ENCODE peak calls at places on chromosomes 5 and 9, in four cellular contexts. G, M, Y and Z are unnamed samples.

GRCh38 chr9:95626885-95627558 is 110.3 kb upstream of the PTCH1 start:
- DNase-seq in G (no peak), M (no peak), Y (peak; percentile 20), Z (no peak)

GRCh38 chr9:126613656-126614055 is at the start of gene LMX1B:
- DNase-seq in G (no peak), M (no peak), Y (peak; percentile 49), Z (no peak)

GRCh38 chr5:135535820-135536801 is at the start of gene NEUROG1:
- DNase-seq in G (no peak), M (no peak), Y (no peak), Z (no peak)

GRCh38 chr9:112761912-112762651 is 11.5 kb downstream of the SNX30 start:
- DNase-seq in G (no peak), M (no peak), Y (peak; percentile 78), Z (no peak)

GRCh38 chr5:163473613-163474243 is 13.3 kb downstream of the HMMR start:
- DNase-seq in G (peak; percentile 48), M (peak; percentile 21), Y (no peak), Z (peak; percentile 42)

GRCh38 chr9:120985759-120986353 is 59.3 kb upstream of the TRAF1 start:
- DNase-seq in G (peak; percentile 75), M (peak; percentile 76), Y (peak; percentile 76), Z (peak; percentile 42)

GRCh38 chr5:134114886-134115805 is 665 bp downstream of the TCF7 start:
- DNase-seq in G (no peak), M (peak; percentile 20), Y (peak; percentile 35), Z (peak; percentile 9)

GRCh38 chr9:72407047-72407446 is 42.0 kb upstream of the ZFAND5 start:
- DNase-seq in G (no peak), M (no peak), Y (no peak), Z (no peak)

GRCh38 chr9:17660158-17660557 is 81.3 kb downstream of the SH3GL2 start:
- DNase-seq in G (no peak), M (no peak), Y (no peak), Z (no peak)
- TF ChIP-seq EZH2phosphoT487 in G (no peak), M (no peak), Y (no peak), Z (no peak)

GRCh38 chr5:66122379-66123034 is 21.6 kb upstream of the SREK1 start:
- DNase-seq in G (peak; percentile 48), M (no peak), Y (peak; percentile 54), Z (no peak)
- TF ChIP-seq EZH2phosphoT487 in G (no peak), M (no peak), Y (no peak), Z (no peak)

GRCh38 chr5:125244531-125244930 is 498.1 kb upstream of the ZNF608 start:
- DNase-seq in G (no peak), M (no peak), Y (no peak), Z (no peak)
- TF ChIP-seq EZH2phosphoT487 in G (no peak), M (no peak), Y (no peak), Z (no peak)

DNA sequence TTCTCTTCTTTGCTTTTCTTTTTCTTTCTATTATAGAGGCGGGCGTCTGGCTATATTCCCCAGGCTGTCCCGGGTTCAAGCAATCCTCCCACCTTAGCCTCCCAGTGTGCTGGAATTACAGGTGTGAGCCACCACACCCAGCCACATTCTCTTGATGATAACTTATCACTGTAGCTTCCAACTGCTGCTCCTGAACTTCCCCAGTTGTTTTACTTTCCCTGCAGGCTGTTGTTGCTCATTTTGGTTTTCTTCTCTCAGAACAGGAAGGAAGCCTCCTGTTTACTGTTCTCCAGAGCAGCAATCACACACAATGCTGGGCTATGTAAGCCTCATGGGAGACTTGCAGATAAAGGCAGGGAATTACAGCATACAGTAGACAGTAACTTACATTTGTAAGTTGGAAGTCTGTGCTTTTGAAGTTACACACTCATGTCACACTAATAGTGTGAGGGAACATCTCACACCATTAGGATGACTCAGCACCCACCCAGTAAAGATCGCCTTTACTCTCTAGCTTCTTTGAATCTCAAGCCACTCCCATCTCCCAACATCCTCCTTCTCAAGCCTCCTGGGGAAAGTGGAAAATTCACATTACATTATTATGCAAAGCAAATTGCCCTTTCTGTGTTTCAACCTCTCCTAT is 2216.5 kb upstream of the WWC1 start:
- DNase-seq in G (no peak), M (no peak), Y (no peak), Z (no peak)
- TF ChIP-seq EZH2phosphoT487 in G (no peak), M (no peak), Y (no peak), Z (no peak)

GRCh38 chr9:29212590-29213373 is 1639.5 kb upstream of the C9orf72 start:
- DNase-seq in G (peak; percentile 30), M (no peak), Y (peak; percentile 6), Z (peak; percentile 35)

GRCh38 chr9:29211003-29211584 is 1637.8 kb upstream of the C9orf72 start:
- DNase-seq in G (no peak), M (no peak), Y (no peak), Z (no peak)

GRCh38 chr9:29213374-29214161 is 1640.3 kb upstream of the C9orf72 start:
- DNase-seq in G (peak; percentile 34), M (no peak), Y (no peak), Z (peak; percentile 55)

GRCh38 chr9:29209748-29210276 is 1636.5 kb upstream of the C9orf72 start:
- DNase-seq in G (no peak), M (no peak), Y (no peak), Z (no peak)

GRCh38 chr9:29211681-29212589 is 1638.7 kb upstream of the C9orf72 start:
- DNase-seq in G (no peak), M (no peak), Y (peak; percentile 50), Z (peak; percentile 73)
- TF ChIP-seq EZH2phosphoT487 in G (no peak), M (no peak), Y (no peak), Z (no peak)